ENCODE peak calls at places on chromosomes 2 and 18, in four cellular contexts. One of them, this sample, is unnamed. For H3K4me1, the result is how much of the 10 kb centered on the place peaks cover.

GRCh38 chr2:71700880-71701397 is 247.6 kb downstream of the DYSF start:
- DNase-seq in CD8-positive, alpha-beta memory T cell: no peak
- DNase-seq in neural progenitor cell: peak
- DNase-seq in naive thymus-derived CD4-positive, alpha-beta T cell: no peak
- DNase-seq in this sample: no peak

GRCh38 chr2:44351088-44351487 is 10.2 kb downstream of the PREPL start:
- DNase-seq in CD8-positive, alpha-beta memory T cell: no peak
- DNase-seq in neural progenitor cell: no peak
- DNase-seq in naive thymus-derived CD4-positive, alpha-beta T cell: no peak
- DNase-seq in this sample: no peak

GRCh38 chr2:96324716-96325037 is 440 bp upstream of the ITPRIPL1 start:
- DNase-seq in CD8-positive, alpha-beta memory T cell: no peak
- DNase-seq in neural progenitor cell: no peak
- DNase-seq in naive thymus-derived CD4-positive, alpha-beta T cell: peak
- DNase-seq in this sample: no peak

GRCh38 chr2:167764772-167765341 is 482.5 kb downstream of the STK39 start:
- DNase-seq in CD8-positive, alpha-beta memory T cell: no peak
- DNase-seq in neural progenitor cell: no peak
- DNase-seq in naive thymus-derived CD4-positive, alpha-beta T cell: no peak
- DNase-seq in this sample: no peak

GRCh38 chr2:47038656-47039501 is 116.2 kb downstream of the STPG4 start:
- DNase-seq in CD8-positive, alpha-beta memory T cell: no peak
- DNase-seq in neural progenitor cell: no peak
- DNase-seq in naive thymus-derived CD4-positive, alpha-beta T cell: no peak
- DNase-seq in this sample: no peak

GRCh38 chr18:74531043-74531442 is 3.3 kb upstream of the CNDP1 start:
- DNase-seq in CD8-positive, alpha-beta memory T cell: no peak
- DNase-seq in neural progenitor cell: no peak
- DNase-seq in naive thymus-derived CD4-positive, alpha-beta T cell: no peak
- DNase-seq in this sample: no peak

GRCh38 chr2:53098323-53099073 is 669.1 kb upstream of the CHAC2 start:
- DNase-seq in CD8-positive, alpha-beta memory T cell: no peak
- DNase-seq in neural progenitor cell: no peak
- DNase-seq in naive thymus-derived CD4-positive, alpha-beta T cell: no peak
- DNase-seq in this sample: no peak

GRCh38 chr2:235300368-235301201 is 193.3 kb upstream of the AGAP1 start:
- DNase-seq in CD8-positive, alpha-beta memory T cell: no peak
- DNase-seq in neural progenitor cell: no peak
- DNase-seq in naive thymus-derived CD4-positive, alpha-beta T cell: no peak
- DNase-seq in this sample: no peak

GRCh38 chr2:58347810-58348209 is 106.7 kb upstream of the FANCL start:
- DNase-seq in CD8-positive, alpha-beta memory T cell: no peak
- DNase-seq in neural progenitor cell: no peak
- DNase-seq in naive thymus-derived CD4-positive, alpha-beta T cell: no peak
- DNase-seq in this sample: no peak

GRCh38 chr2:44443510-44443909 is 81.8 kb downstream of the CAMKMT start:
- DNase-seq in CD8-positive, alpha-beta memory T cell: no peak
- DNase-seq in neural progenitor cell: no peak
- DNase-seq in naive thymus-derived CD4-positive, alpha-beta T cell: no peak
- DNase-seq in this sample: no peak

GRCh38 chr2:165008916-165009315 is 53.6 kb upstream of the SLC38A11 start:
- DNase-seq in CD8-positive, alpha-beta memory T cell: no peak
- DNase-seq in neural progenitor cell: no peak
- DNase-seq in naive thymus-derived CD4-positive, alpha-beta T cell: no peak
- DNase-seq in this sample: no peak

GRCh38 chr2:215698566-215698965 is 262.7 kb upstream of the FN1 start:
- DNase-seq in CD8-positive, alpha-beta memory T cell: no peak
- DNase-seq in neural progenitor cell: no peak
- DNase-seq in naive thymus-derived CD4-positive, alpha-beta T cell: no peak
- DNase-seq in this sample: no peak

GRCh38 chr2:240840435-240841060 is 20.5 kb upstream of the KIF1A start:
- DNase-seq in CD8-positive, alpha-beta memory T cell: no peak
- DNase-seq in neural progenitor cell: peak
- DNase-seq in naive thymus-derived CD4-positive, alpha-beta T cell: no peak
- DNase-seq in this sample: peak

GRCh38 chr2:43110442-43110871 is 115.9 kb downstream of the ZFP36L2 start:
- DNase-seq in CD8-positive, alpha-beta memory T cell: no peak
- DNase-seq in neural progenitor cell: peak
- DNase-seq in naive thymus-derived CD4-positive, alpha-beta T cell: no peak
- DNase-seq in this sample: no peak

DNA sequence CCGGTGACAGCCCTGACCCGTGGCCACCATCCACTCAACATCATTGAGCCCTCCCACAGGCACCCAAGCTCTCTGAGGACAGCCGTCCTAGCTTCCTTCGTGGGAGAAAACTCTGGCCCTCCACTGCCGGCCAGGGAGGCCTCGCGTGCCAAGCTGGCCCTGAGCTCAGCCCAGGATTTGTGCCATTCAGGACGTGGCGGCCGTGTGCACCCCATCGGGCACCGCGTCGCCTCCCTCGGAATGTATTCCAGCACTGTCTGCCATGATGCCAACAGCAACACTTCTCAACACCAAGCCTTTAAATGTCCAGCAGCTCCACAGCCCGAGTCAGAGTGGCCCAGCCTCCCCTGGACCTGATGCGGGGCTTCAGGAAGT is 35.7 kb downstream of the ZNF516 start:
- DNase-seq in CD8-positive, alpha-beta memory T cell: no peak
- DNase-seq in neural progenitor cell: no peak
- DNase-seq in naive thymus-derived CD4-positive, alpha-beta T cell: no peak
- DNase-seq in this sample: no peak
- H3K4me1 ChIP-seq in CD8-positive, alpha-beta memory T cell: under half
- H3K4me1 ChIP-seq in neural progenitor cell: under half
- H3K4me1 ChIP-seq in naive thymus-derived CD4-positive, alpha-beta T cell: under half
- H3K4me1 ChIP-seq in this sample: under half

GRCh38 chr2:172096661-172097547 is 5.8 kb downstream of the DLX2 start:
- DNase-seq in CD8-positive, alpha-beta memory T cell: no peak
- DNase-seq in neural progenitor cell: peak
- DNase-seq in naive thymus-derived CD4-positive, alpha-beta T cell: no peak
- DNase-seq in this sample: no peak
- H3K4me1 ChIP-seq in CD8-positive, alpha-beta memory T cell: half or more
- H3K4me1 ChIP-seq in neural progenitor cell: half or more
- H3K4me1 ChIP-seq in naive thymus-derived CD4-positive, alpha-beta T cell: under half
- H3K4me1 ChIP-seq in this sample: under half

GRCh38 chr18:71012789-71013188 is 723.9 kb downstream of the SOCS6 start:
- DNase-seq in CD8-positive, alpha-beta memory T cell: no peak
- DNase-seq in neural progenitor cell: no peak
- DNase-seq in naive thymus-derived CD4-positive, alpha-beta T cell: no peak
- DNase-seq in this sample: no peak
- H3K4me1 ChIP-seq in CD8-positive, alpha-beta memory T cell: under half
- H3K4me1 ChIP-seq in neural progenitor cell: under half
- H3K4me1 ChIP-seq in naive thymus-derived CD4-positive, alpha-beta T cell: under half
- H3K4me1 ChIP-seq in this sample: under half

GRCh38 chr2:60495226-60495625 is 58.2 kb downstream of the BCL11A start:
- DNase-seq in CD8-positive, alpha-beta memory T cell: no peak
- DNase-seq in neural progenitor cell: no peak
- DNase-seq in naive thymus-derived CD4-positive, alpha-beta T cell: no peak
- DNase-seq in this sample: no peak
- H3K4me1 ChIP-seq in CD8-positive, alpha-beta memory T cell: under half
- H3K4me1 ChIP-seq in neural progenitor cell: under half
- H3K4me1 ChIP-seq in naive thymus-derived CD4-positive, alpha-beta T cell: under half
- H3K4me1 ChIP-seq in this sample: under half

GRCh38 chr18:5476961-5477800 is 66.6 kb downstream of the EPB41L3 start:
- DNase-seq in CD8-positive, alpha-beta memory T cell: no peak
- DNase-seq in neural progenitor cell: peak
- DNase-seq in naive thymus-derived CD4-positive, alpha-beta T cell: no peak
- DNase-seq in this sample: no peak

GRCh38 chr18:5481621-5482020 is 62.2 kb downstream of the EPB41L3 start:
- DNase-seq in CD8-positive, alpha-beta memory T cell: no peak
- DNase-seq in neural progenitor cell: no peak
- DNase-seq in naive thymus-derived CD4-positive, alpha-beta T cell: no peak
- DNase-seq in this sample: no peak

GRCh38 chr18:5475252-5475651 is 68.5 kb downstream of the EPB41L3 start:
- DNase-seq in CD8-positive, alpha-beta memory T cell: no peak
- DNase-seq in neural progenitor cell: no peak
- DNase-seq in naive thymus-derived CD4-positive, alpha-beta T cell: no peak
- DNase-seq in this sample: no peak

GRCh38 chr18:5478261-5478660 is 65.5 kb downstream of the EPB41L3 start:
- DNase-seq in CD8-positive, alpha-beta memory T cell: no peak
- DNase-seq in neural progenitor cell: no peak
- DNase-seq in naive thymus-derived CD4-positive, alpha-beta T cell: no peak
- DNase-seq in this sample: no peak
- H3K4me1 ChIP-seq in CD8-positive, alpha-beta memory T cell: under half
- H3K4me1 ChIP-seq in neural progenitor cell: under half
- H3K4me1 ChIP-seq in naive thymus-derived CD4-positive, alpha-beta T cell: under half
- H3K4me1 ChIP-seq in this sample: under half

GRCh38 chr18:10449396-10449795 is 5.0 kb upstream of the APCDD1 start:
- DNase-seq in CD8-positive, alpha-beta memory T cell: no peak
- DNase-seq in neural progenitor cell: no peak
- DNase-seq in naive thymus-derived CD4-positive, alpha-beta T cell: no peak
- DNase-seq in this sample: no peak
- H3K4me1 ChIP-seq in CD8-positive, alpha-beta memory T cell: under half
- H3K4me1 ChIP-seq in neural progenitor cell: under half
- H3K4me1 ChIP-seq in naive thymus-derived CD4-positive, alpha-beta T cell: under half
- H3K4me1 ChIP-seq in this sample: under half

This sample was measured in OCI-LY7.